ENCODE peak calls at places on chromosomes 13 and 19, in eight cellular contexts. V is nephron progenitor cell, S is GM13976, Z is HT-29, D is amniotic stem cell, F is stromal cell of bone marrow, U is iPS-NIHi11, O is upper lobe of right lung. C is an unnamed sample.

GRCh38 chr19:43562698-43563241 is 12.6 kb downstream of the XRCC1 start:
- DNase-seq in Z (no peak), D (no peak), F (peak), O (peak), S (peak), V (no peak), U (no peak), C (peak)

GRCh38 chr19:52070496-52070895 is 21.9 kb upstream of the ZNF432 start:
- DNase-seq in Z (no peak), S (no peak), V (no peak), O (no peak), U (no peak), D (no peak), F (no peak), C (no peak)

GRCh38 chr13:53800011-53800410 is 771.4 kb downstream of the OLFM4 start:
- DNase-seq in O (no peak), Z (no peak), F (no peak), D (no peak), S (no peak), V (no peak), U (no peak), C (no peak)

GRCh38 chr13:22800726-22801401 is 379.9 kb upstream of the SGCG start:
- DNase-seq in V (no peak), D (no peak), S (no peak), O (no peak), U (no peak), F (peak), Z (no peak), C (no peak)

GRCh38 chr19:32637480-32637879 is 37.5 kb downstream of the ANKRD27 start:
- DNase-seq in S (no peak), Z (no peak), F (no peak), D (no peak), U (no peak), V (no peak), O (no peak), C (no peak)

GRCh38 chr13:100951031-100951430 is 276.4 kb upstream of the TMTC4 start:
- DNase-seq in O (no peak), V (no peak), F (no peak), U (no peak), S (no peak), Z (no peak), D (no peak), C (no peak)

GRCh38 chr19:1214862-1215731 is 9.5 kb downstream of the STK11 start:
- DNase-seq in O (peak), F (no peak), U (no peak), Z (no peak), V (no peak), D (no peak), S (no peak), C (no peak)

GRCh38 chr19:45607071-45608029 is 5.3 kb upstream of the GPR4 start:
- DNase-seq in D (peak), F (peak), Z (peak), S (peak), O (peak), U (peak), V (peak), C (no peak)

GRCh38 chr19:9953802-9954542 is 17.7 kb upstream of the OLFM2 start:
- DNase-seq in O (no peak), U (no peak), V (no peak), Z (no peak), D (no peak), S (no peak), F (no peak), C (no peak)

GRCh38 chr13:35131471-35131870 is 189.4 kb downstream of the NBEA start:
- DNase-seq in U (no peak), F (no peak), Z (no peak), S (no peak), O (no peak), V (no peak), D (no peak), C (no peak)

GRCh38 chr13:40963927-40964326 is 55.2 kb downstream of the ELF1 start:
- DNase-seq in D (no peak), U (no peak), V (no peak), S (no peak), Z (peak), O (no peak), F (no peak), C (no peak)

GRCh38 chr19:54388001-54388802 is 23.5 kb upstream of the LAIR1 start:
- DNase-seq in F (no peak), Z (no peak), V (peak), O (peak), S (peak), U (peak), D (no peak), C (peak)

GRCh38 chr13:109224033-109224432 is 562.4 kb downstream of the IRS2 start:
- DNase-seq in Z (no peak), F (no peak), U (no peak), V (no peak), S (no peak), O (no peak), D (no peak), C (no peak)

GRCh38 chr19:42468273-42468796 is 25.6 kb upstream of the CXCL17 start:
- DNase-seq in D (peak), F (peak), O (no peak), S (no peak), U (no peak), V (no peak), Z (peak), C (no peak)

GRCh38 chr13:28532226-28533048 is 37.5 kb upstream of the FLT1 start:
- DNase-seq in S (peak), Z (no peak), D (no peak), V (peak), F (no peak), O (peak), U (peak), C (peak)

GRCh38 chr19:46299695-46300094 is 2.9 kb downstream of the HIF3A start:
- DNase-seq in U (no peak), O (peak), S (no peak), F (no peak), V (no peak), D (no peak), Z (no peak), C (no peak)

GRCh38 chr19:18020212-18021067 is 12.5 kb downstream of the ARRDC2 start:
- DNase-seq in F (no peak), Z (peak), V (no peak), O (peak), D (no peak), S (peak), U (peak), C (no peak)

C was measured in GM13977.